ENCODE peak calls at places on chromosomes 13 and 19, in four cellular contexts. M, S, A and R are unnamed samples.
A peak's percentile ranks its signal among the peaks of the same experiment; 100 is the strongest.

GRCh38 chr13:34867590-34867989 is 74.5 kb upstream of the NBEA start:
- DNase-seq in M (peak; percentile 28), S (no peak), A (no peak), R (no peak)

GRCh38 chr19:55695511-55696290 is 20.7 kb downstream of the EPN1 start:
- DNase-seq in M (no peak), S (no peak), A (no peak), R (no peak)

GRCh38 chr13:75825161-75825560 is 189.0 kb downstream of the LMO7 start:
- DNase-seq in M (no peak), S (no peak), A (no peak), R (no peak)

GRCh38 chr13:51154029-51154555 is 43.0 kb upstream of the C13orf42 start:
- DNase-seq in M (no peak), S (no peak), A (no peak), R (no peak)

GRCh38 chr13:28161370-28161769 is 23.0 kb downstream of the PAN3 start:
- DNase-seq in M (no peak), S (no peak), A (no peak), R (no peak)

GRCh38 chr19:39307822-39308530 is 11.8 kb downstream of the IFNL1 start:
- DNase-seq in M (no peak), S (no peak), A (no peak), R (no peak)

GRCh38 chr19:1864480-1865171 is 1.2 kb upstream of the KLF16 start:
- DNase-seq in M (no peak), S (no peak), A (no peak), R (peak; percentile 85)

GRCh38 chr19:384801-385169 is 24.2 kb downstream of the C2CD4C start:
- DNase-seq in M (no peak), S (no peak), A (no peak), R (no peak)

GRCh38 chr19:35845215-35846037 is 6.9 kb downstream of the NPHS1 start:
- DNase-seq in M (no peak), S (no peak), A (no peak), R (no peak)

GRCh38 chr13:113976711-113977684 is 3.1 kb upstream of the C13orf46 start:
- DNase-seq in M (no peak), S (no peak), A (no peak), R (no peak)

GRCh38 chr19:45952691-45953505 is 20.8 kb downstream of the NOVA2 start:
- DNase-seq in M (no peak), S (no peak), A (peak; percentile 35), R (peak; percentile 56)

GRCh38 chr13:29886446-29886845 is 36.0 kb upstream of the UBL3 start:
- DNase-seq in M (no peak), S (no peak), A (peak; percentile 13), R (no peak)

GRCh38 chr13:111857846-111858560 is 208.9 kb upstream of the SOX1 start:
- DNase-seq in M (no peak), S (no peak), A (no peak), R (no peak)

GRCh38 chr19:8397291-8397690 is 7.1 kb downstream of the RAB11B start:
- DNase-seq in M (no peak), S (no peak), A (no peak), R (no peak)

GRCh38 chr13:113520571-113520970 is 30.1 kb upstream of the DCUN1D2 start:
- DNase-seq in M (no peak), S (no peak), A (no peak), R (no peak)

GRCh38 chr19:50804420-50805272 is 14.4 kb downstream of the ACP4 start:
- DNase-seq in M (peak; percentile 76), S (peak; percentile 98), A (peak; percentile 95), R (peak; percentile 98)

GRCh38 chr19:14337510-14337909 is 43.7 kb upstream of the ADGRE5 start:
- DNase-seq in M (no peak), S (no peak), A (peak; percentile 49), R (no peak)

GRCh38 chr13:73938375-73939070 is 195.7 kb downstream of the KLF12 start:
- DNase-seq in M (peak; percentile 5), S (no peak), A (no peak), R (no peak)

GRCh38 chr13:33931397-33931987 is 113.5 kb downstream of the RFC3 start:
- DNase-seq in M (no peak), S (no peak), A (peak; percentile 7), R (no peak)

GRCh38 chr13:36207672-36208071 is 6.7 kb downstream of the SOHLH2 start:
- DNase-seq in M (no peak), S (no peak), A (no peak), R (no peak)

GRCh38 chr19:42207767-42208259 is 9.7 kb downstream of the DEDD2 start:
- DNase-seq in M (no peak), S (no peak), A (no peak), R (no peak)

GRCh38 chr19:42465827-42466280 is 23.1 kb upstream of the CXCL17 start:
- DNase-seq in M (no peak), S (no peak), A (no peak), R (no peak)

GRCh38 chr13:111475488-111475887 is 155.0 kb downstream of the TEX29 start:
- DNase-seq in M (no peak), S (no peak), A (no peak), R (no peak)

GRCh38 chr13:53005631-53006030 is 23.0 kb upstream of the OLFM4 start:
- DNase-seq in M (no peak), S (no peak), A (no peak), R (no peak)

GRCh38 chr19:33279430-33280350 is 22.6 kb downstream of the CEBPA start:
- DNase-seq in M (peak; percentile 31), S (no peak), A (no peak), R (no peak)

GRCh38 chr19:17255150-17255621 is 9.4 kb downstream of the USHBP1 start:
- DNase-seq in M (peak; percentile 23), S (no peak), A (no peak), R (no peak)

GRCh38 chr19:16355293-16356043 is 30.8 kb downstream of the KLF2 start:
- DNase-seq in M (no peak), S (no peak), A (no peak), R (no peak)

GRCh38 chr19:43560687-43561086 is 14.6 kb downstream of the XRCC1 start:
- DNase-seq in M (no peak), S (no peak), A (no peak), R (no peak)

GRCh38 chr13:97205971-97206370 is 16.2 kb upstream of the MBNL2 start:
- DNase-seq in M (no peak), S (no peak), A (no peak), R (no peak)

GRCh38 chr19:12779162-12779993 is 4.0 kb upstream of the HOOK2 start:
- DNase-seq in M (peak; percentile 53), S (no peak), A (no peak), R (no peak)

GRCh38 chr13:39587939-39588338 is 15.1 kb downstream of the LHFPL6 start:
- DNase-seq in M (no peak), S (no peak), A (no peak), R (no peak)

GRCh38 chr19:48887861-48888612 is 10.5 kb downstream of the TULP2 start:
- DNase-seq in M (no peak), S (no peak), A (no peak), R (no peak)

GRCh38 chr13:93723316-93723715 is 496.7 kb downstream of the GPC6 start:
- DNase-seq in M (no peak), S (no peak), A (no peak), R (no peak)

GRCh38 chr19:55080121-55080914 is 4.6 kb downstream of the EPS8L1 start:
- DNase-seq in M (peak; percentile 71), S (peak; percentile 39), A (peak; percentile 66), R (peak; percentile 87)

GRCh38 chr13:51801631-51802099 is 2.3 kb downstream of the DHRS12 start:
- DNase-seq in M (peak; percentile 41), S (no peak), A (no peak), R (no peak)